ENCODE peak calls at places on chromosomes 2 and 18, in eight cellular contexts. One of them, this sample, is unnamed.

GRCh38 chr2:234555616-234556249 is 58.9 kb upstream of the ARL4C start:
- DNase-seq in H9: no peak
- DNase-seq in A549: no peak
- DNase-seq in endothelial cell of umbilical vein: no peak
- DNase-seq in NB4: peak; percentile 26
- DNase-seq in uterus: no peak
- DNase-seq in GM20000: no peak
- DNase-seq in cardiac muscle cell: no peak
- DNase-seq in this sample: no peak

GRCh38 chr2:216478151-216478550 is 20.5 kb upstream of the RPL37A start:
- DNase-seq in H9: no peak
- DNase-seq in A549: no peak
- DNase-seq in endothelial cell of umbilical vein: peak; percentile 95
- DNase-seq in NB4: peak; percentile 76
- DNase-seq in uterus: peak; percentile 50
- DNase-seq in GM20000: no peak
- DNase-seq in cardiac muscle cell: peak; percentile 90
- DNase-seq in this sample: no peak

GRCh38 chr2:70861774-70862644 is 26.4 kb upstream of the CD207 start:
- DNase-seq in H9: peak; percentile 89
- DNase-seq in A549: peak; percentile 85
- DNase-seq in endothelial cell of umbilical vein: peak; percentile 79
- DNase-seq in NB4: peak; percentile 74
- DNase-seq in uterus: peak; percentile 45
- DNase-seq in GM20000: peak; percentile 77
- DNase-seq in cardiac muscle cell: peak; percentile 82
- DNase-seq in this sample: peak; percentile 90

GRCh38 chr2:241904791-241905710 is 35.5 kb downstream of the RTP5 start:
- DNase-seq in H9: peak; percentile 27
- DNase-seq in A549: no peak
- DNase-seq in endothelial cell of umbilical vein: no peak
- DNase-seq in NB4: no peak
- DNase-seq in uterus: no peak
- DNase-seq in GM20000: no peak
- DNase-seq in cardiac muscle cell: no peak
- DNase-seq in this sample: no peak

GRCh38 chr2:147099845-147100244 is 745.0 kb upstream of the ACVR2A start:
- DNase-seq in H9: no peak
- DNase-seq in A549: no peak
- DNase-seq in endothelial cell of umbilical vein: no peak
- DNase-seq in NB4: no peak
- DNase-seq in uterus: no peak
- DNase-seq in GM20000: no peak
- DNase-seq in cardiac muscle cell: no peak
- DNase-seq in this sample: no peak

GRCh38 chr2:232275670-232276069 is 102.9 kb upstream of the ALPP start:
- DNase-seq in H9: no peak
- DNase-seq in A549: no peak
- DNase-seq in endothelial cell of umbilical vein: no peak
- DNase-seq in NB4: no peak
- DNase-seq in uterus: no peak
- DNase-seq in GM20000: no peak
- DNase-seq in cardiac muscle cell: no peak
- DNase-seq in this sample: no peak

GRCh38 chr18:36697905-36698304 is 130.9 kb downstream of the TPGS2 start:
- DNase-seq in H9: no peak
- DNase-seq in A549: no peak
- DNase-seq in endothelial cell of umbilical vein: no peak
- DNase-seq in NB4: no peak
- DNase-seq in uterus: no peak
- DNase-seq in GM20000: no peak
- DNase-seq in cardiac muscle cell: peak; percentile 76
- DNase-seq in this sample: no peak

GRCh38 chr2:3008551-3009498 is 368.8 kb downstream of the EIPR1 start:
- DNase-seq in H9: no peak
- DNase-seq in A549: no peak
- DNase-seq in endothelial cell of umbilical vein: no peak
- DNase-seq in NB4: no peak
- DNase-seq in uterus: no peak
- DNase-seq in GM20000: no peak
- DNase-seq in cardiac muscle cell: no peak
- DNase-seq in this sample: no peak

GRCh38 chr2:174797792-174798276 is 33.6 kb upstream of the CHRNA1 start:
- DNase-seq in H9: no peak
- DNase-seq in A549: no peak
- DNase-seq in endothelial cell of umbilical vein: peak; percentile 78
- DNase-seq in NB4: no peak
- DNase-seq in uterus: no peak
- DNase-seq in GM20000: no peak
- DNase-seq in cardiac muscle cell: no peak
- DNase-seq in this sample: no peak

DNA sequence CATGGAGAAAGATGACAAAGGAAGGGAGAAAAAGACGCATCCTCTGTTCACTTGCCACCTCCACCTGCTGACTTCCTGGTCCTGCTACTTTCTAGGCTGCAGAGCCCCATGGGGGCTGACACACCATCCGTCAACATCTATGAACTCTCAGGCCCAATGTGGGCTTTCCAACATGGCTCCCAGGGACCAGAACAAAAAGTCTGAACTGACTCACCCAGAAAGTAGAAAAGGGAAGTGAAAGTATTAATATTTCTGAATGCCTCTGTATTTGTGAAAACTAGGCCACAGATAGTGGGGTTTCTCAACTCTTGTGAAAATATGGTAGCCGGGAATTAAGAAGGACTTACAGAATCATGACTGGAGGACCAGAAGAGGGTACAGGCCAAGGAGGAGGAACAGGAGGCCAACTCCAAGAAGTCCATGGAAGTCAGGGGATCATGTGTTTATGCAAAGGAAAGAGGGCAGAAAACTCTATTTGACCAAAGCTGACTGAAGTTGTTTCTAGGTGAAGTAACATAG is 123.1 kb upstream of the CAB39 start:
- DNase-seq in H9: no peak
- DNase-seq in A549: no peak
- DNase-seq in endothelial cell of umbilical vein: no peak
- DNase-seq in NB4: peak; percentile 60
- DNase-seq in uterus: no peak
- DNase-seq in GM20000: peak; percentile 68
- DNase-seq in cardiac muscle cell: no peak
- DNase-seq in this sample: no peak
- TF ChIP-seq CTCF in H9: no peak
- TF ChIP-seq CTCF in A549: no peak
- TF ChIP-seq CTCF in endothelial cell of umbilical vein: no peak
- TF ChIP-seq CTCF in NB4: no peak
- TF ChIP-seq CTCF in uterus: no peak
- TF ChIP-seq CTCF in GM20000: no peak
- TF ChIP-seq CTCF in cardiac muscle cell: no peak
- TF ChIP-seq CTCF in this sample: no peak

GRCh38 chr2:150097891-150098595 is 389.4 kb downstream of the RND3 start:
- DNase-seq in H9: no peak
- DNase-seq in A549: peak; percentile 18
- DNase-seq in endothelial cell of umbilical vein: peak; percentile 91
- DNase-seq in NB4: no peak
- DNase-seq in uterus: no peak
- DNase-seq in GM20000: no peak
- DNase-seq in cardiac muscle cell: peak; percentile 82
- DNase-seq in this sample: no peak
- TF ChIP-seq CTCF in H9: no peak
- TF ChIP-seq CTCF in A549: no peak
- TF ChIP-seq CTCF in endothelial cell of umbilical vein: peak; percentile 19
- TF ChIP-seq CTCF in NB4: no peak
- TF ChIP-seq CTCF in uterus: no peak
- TF ChIP-seq CTCF in GM20000: no peak
- TF ChIP-seq CTCF in cardiac muscle cell: peak; percentile 44
- TF ChIP-seq CTCF in this sample: no peak

GRCh38 chr2:231191896-231192872 is 6.2 kb upstream of the ARMC9 start:
- DNase-seq in H9: peak; percentile 88
- DNase-seq in A549: peak; percentile 60
- DNase-seq in endothelial cell of umbilical vein: peak; percentile 77
- DNase-seq in NB4: peak; percentile 63
- DNase-seq in uterus: peak; percentile 96
- DNase-seq in GM20000: no peak
- DNase-seq in cardiac muscle cell: peak; percentile 93
- DNase-seq in this sample: peak; percentile 78
- TF ChIP-seq CTCF in H9: peak; percentile 76
- TF ChIP-seq CTCF in A549: peak; percentile 41
- TF ChIP-seq CTCF in endothelial cell of umbilical vein: peak; percentile 88
- TF ChIP-seq CTCF in NB4: peak; percentile 64
- TF ChIP-seq CTCF in uterus: peak; percentile 77
- TF ChIP-seq CTCF in GM20000: peak; percentile 45
- TF ChIP-seq CTCF in cardiac muscle cell: peak; percentile 89
- TF ChIP-seq CTCF in this sample: peak; percentile 30

GRCh38 chr2:235833971-235834620 is 334.1 kb downstream of the GBX2 start:
- DNase-seq in H9: no peak
- DNase-seq in A549: peak; percentile 13
- DNase-seq in endothelial cell of umbilical vein: no peak
- DNase-seq in NB4: no peak
- DNase-seq in uterus: no peak
- DNase-seq in GM20000: no peak
- DNase-seq in cardiac muscle cell: no peak
- DNase-seq in this sample: no peak
- TF ChIP-seq CTCF in H9: peak; percentile 33
- TF ChIP-seq CTCF in A549: no peak
- TF ChIP-seq CTCF in endothelial cell of umbilical vein: no peak
- TF ChIP-seq CTCF in NB4: peak; percentile 9
- TF ChIP-seq CTCF in uterus: no peak
- TF ChIP-seq CTCF in GM20000: no peak
- TF ChIP-seq CTCF in cardiac muscle cell: no peak
- TF ChIP-seq CTCF in this sample: no peak

GRCh38 chr2:237604960-237605359 is 14.4 kb upstream of the RAB17 start:
- DNase-seq in H9: no peak
- DNase-seq in A549: peak; percentile 48
- DNase-seq in endothelial cell of umbilical vein: peak; percentile 44
- DNase-seq in NB4: no peak
- DNase-seq in uterus: no peak
- DNase-seq in GM20000: no peak
- DNase-seq in cardiac muscle cell: peak; percentile 59
- DNase-seq in this sample: no peak
- TF ChIP-seq CTCF in H9: peak; percentile 39
- TF ChIP-seq CTCF in A549: peak; percentile 25
- TF ChIP-seq CTCF in endothelial cell of umbilical vein: peak; percentile 30
- TF ChIP-seq CTCF in NB4: no peak
- TF ChIP-seq CTCF in uterus: no peak
- TF ChIP-seq CTCF in GM20000: no peak
- TF ChIP-seq CTCF in cardiac muscle cell: peak; percentile 38
- TF ChIP-seq CTCF in this sample: no peak